ENCODE peak calls at places on chromosomes 3 and 15, in ten cellular contexts. One of them, this sample, is unnamed.

GRCh38 chr3:185549651-185550111 is 2.7 kb downstream of the LIPH start:
- DNase-seq in IMR-90: peak; percentile 48
- DNase-seq in uterus: no peak
- DNase-seq in HCT116: no peak
- DNase-seq in K562: no peak
- DNase-seq in heart left ventricle: no peak
- DNase-seq in HepG2: peak; percentile 25
- DNase-seq in esophagus squamous epithelium: no peak
- DNase-seq in right lobe of liver: no peak
- DNase-seq in stomach: no peak
- DNase-seq in this sample: no peak

GRCh38 chr3:169954142-169954756 is 12.4 kb upstream of the SEC62 start:
- DNase-seq in IMR-90: no peak
- DNase-seq in uterus: no peak
- DNase-seq in HCT116: no peak
- DNase-seq in K562: no peak
- DNase-seq in heart left ventricle: no peak
- DNase-seq in HepG2: no peak
- DNase-seq in esophagus squamous epithelium: no peak
- DNase-seq in right lobe of liver: no peak
- DNase-seq in stomach: no peak
- DNase-seq in this sample: no peak

GRCh38 chr15:43515731-43516130 is 1.7 kb upstream of the MAP1A start:
- DNase-seq in IMR-90: no peak
- DNase-seq in uterus: no peak
- DNase-seq in HCT116: no peak
- DNase-seq in K562: no peak
- DNase-seq in heart left ventricle: no peak
- DNase-seq in HepG2: no peak
- DNase-seq in esophagus squamous epithelium: no peak
- DNase-seq in right lobe of liver: no peak
- DNase-seq in stomach: no peak
- DNase-seq in this sample: no peak

GRCh38 chr3:56389213-56389830 is 78.9 kb downstream of the ERC2 start:
- DNase-seq in IMR-90: no peak
- DNase-seq in uterus: no peak
- DNase-seq in HCT116: no peak
- DNase-seq in K562: no peak
- DNase-seq in heart left ventricle: no peak
- DNase-seq in HepG2: no peak
- DNase-seq in esophagus squamous epithelium: no peak
- DNase-seq in right lobe of liver: no peak
- DNase-seq in stomach: no peak
- DNase-seq in this sample: no peak

GRCh38 chr3:141538568-141538967 is 51.7 kb downstream of the RASA2 start:
- DNase-seq in IMR-90: no peak
- DNase-seq in uterus: no peak
- DNase-seq in HCT116: no peak
- DNase-seq in K562: no peak
- DNase-seq in heart left ventricle: no peak
- DNase-seq in HepG2: no peak
- DNase-seq in esophagus squamous epithelium: no peak
- DNase-seq in right lobe of liver: no peak
- DNase-seq in stomach: no peak
- DNase-seq in this sample: no peak

GRCh38 chr3:15330031-15330596 is 2.3 kb downstream of the SH3BP5 start:
- DNase-seq in IMR-90: peak; percentile 75
- DNase-seq in uterus: peak; percentile 93
- DNase-seq in HCT116: no peak
- DNase-seq in K562: peak; percentile 38
- DNase-seq in heart left ventricle: peak; percentile 53
- DNase-seq in HepG2: no peak
- DNase-seq in esophagus squamous epithelium: no peak
- DNase-seq in right lobe of liver: no peak
- DNase-seq in stomach: no peak
- DNase-seq in this sample: peak; percentile 90

GRCh38 chr15:56165234-56165633 is 78.4 kb downstream of the RFX7 start:
- DNase-seq in IMR-90: no peak
- DNase-seq in uterus: no peak
- DNase-seq in HCT116: no peak
- DNase-seq in K562: no peak
- DNase-seq in heart left ventricle: no peak
- DNase-seq in HepG2: no peak
- DNase-seq in esophagus squamous epithelium: no peak
- DNase-seq in right lobe of liver: no peak
- DNase-seq in stomach: no peak
- DNase-seq in this sample: no peak

GRCh38 chr3:126104028-126104635 is 20.2 kb upstream of the SLC41A3 start:
- DNase-seq in IMR-90: no peak
- DNase-seq in uterus: no peak
- DNase-seq in HCT116: no peak
- DNase-seq in K562: no peak
- DNase-seq in heart left ventricle: no peak
- DNase-seq in HepG2: no peak
- DNase-seq in esophagus squamous epithelium: no peak
- DNase-seq in right lobe of liver: no peak
- DNase-seq in stomach: no peak
- DNase-seq in this sample: no peak

GRCh38 chr15:56982987-56983386 is 64.5 kb downstream of the TCF12 start:
- DNase-seq in IMR-90: no peak
- DNase-seq in uterus: no peak
- DNase-seq in HCT116: no peak
- DNase-seq in K562: no peak
- DNase-seq in heart left ventricle: no peak
- DNase-seq in HepG2: no peak
- DNase-seq in esophagus squamous epithelium: no peak
- DNase-seq in right lobe of liver: no peak
- DNase-seq in stomach: no peak
- DNase-seq in this sample: no peak

GRCh38 chr3:188947983-188948657 is 223.7 kb upstream of the TPRG1 start:
- DNase-seq in IMR-90: peak; percentile 85
- DNase-seq in uterus: peak; percentile 99
- DNase-seq in HCT116: peak; percentile 84
- DNase-seq in K562: no peak
- DNase-seq in heart left ventricle: peak; percentile 97
- DNase-seq in HepG2: no peak
- DNase-seq in esophagus squamous epithelium: peak; percentile 58
- DNase-seq in right lobe of liver: peak; percentile 98
- DNase-seq in stomach: peak; percentile 97
- DNase-seq in this sample: peak; percentile 94

GRCh38 chr3:58989173-58989572 is 60.7 kb downstream of the CFAP20DC start:
- DNase-seq in IMR-90: peak; percentile 87
- DNase-seq in uterus: no peak
- DNase-seq in HCT116: no peak
- DNase-seq in K562: no peak
- DNase-seq in heart left ventricle: no peak
- DNase-seq in HepG2: no peak
- DNase-seq in esophagus squamous epithelium: no peak
- DNase-seq in right lobe of liver: no peak
- DNase-seq in stomach: no peak
- DNase-seq in this sample: no peak

GRCh38 chr3:109018828-109019227 is 65.1 kb upstream of the GUCA1C start:
- DNase-seq in IMR-90: peak; percentile 0
- DNase-seq in uterus: no peak
- DNase-seq in HCT116: no peak
- DNase-seq in K562: no peak
- DNase-seq in heart left ventricle: no peak
- DNase-seq in HepG2: peak; percentile 5
- DNase-seq in esophagus squamous epithelium: no peak
- DNase-seq in right lobe of liver: no peak
- DNase-seq in stomach: no peak
- DNase-seq in this sample: no peak

GRCh38 chr3:137035631-137036030 is 77.8 kb downstream of the IL20RB start:
- DNase-seq in IMR-90: peak; percentile 19
- DNase-seq in uterus: no peak
- DNase-seq in HCT116: peak; percentile 16
- DNase-seq in K562: peak; percentile 17
- DNase-seq in heart left ventricle: no peak
- DNase-seq in HepG2: peak; percentile 33
- DNase-seq in esophagus squamous epithelium: no peak
- DNase-seq in right lobe of liver: no peak
- DNase-seq in stomach: no peak
- DNase-seq in this sample: no peak

GRCh38 chr3:175307642-175308041 is 448.5 kb downstream of the NAALADL2 start:
- DNase-seq in IMR-90: no peak
- DNase-seq in uterus: no peak
- DNase-seq in HCT116: no peak
- DNase-seq in K562: no peak
- DNase-seq in heart left ventricle: no peak
- DNase-seq in HepG2: no peak
- DNase-seq in esophagus squamous epithelium: no peak
- DNase-seq in right lobe of liver: no peak
- DNase-seq in stomach: no peak
- DNase-seq in this sample: no peak

GRCh38 chr3:144523396-144523795 is 551.8 kb downstream of the DIPK2A start:
- DNase-seq in IMR-90: no peak
- DNase-seq in uterus: no peak
- DNase-seq in HCT116: no peak
- DNase-seq in K562: no peak
- DNase-seq in heart left ventricle: no peak
- DNase-seq in HepG2: no peak
- DNase-seq in esophagus squamous epithelium: no peak
- DNase-seq in right lobe of liver: no peak
- DNase-seq in stomach: no peak
- DNase-seq in this sample: no peak

GRCh38 chr15:52056001-52056400 is 37.0 kb downstream of the MAPK6 start:
- DNase-seq in IMR-90: no peak
- DNase-seq in uterus: no peak
- DNase-seq in HCT116: no peak
- DNase-seq in K562: no peak
- DNase-seq in heart left ventricle: no peak
- DNase-seq in HepG2: no peak
- DNase-seq in esophagus squamous epithelium: no peak
- DNase-seq in right lobe of liver: no peak
- DNase-seq in stomach: no peak
- DNase-seq in this sample: no peak

GRCh38 chr15:52056496-52056895 is 37.5 kb downstream of the MAPK6 start:
- DNase-seq in IMR-90: no peak
- DNase-seq in uterus: no peak
- DNase-seq in HCT116: no peak
- DNase-seq in K562: no peak
- DNase-seq in heart left ventricle: no peak
- DNase-seq in HepG2: no peak
- DNase-seq in esophagus squamous epithelium: no peak
- DNase-seq in right lobe of liver: no peak
- DNase-seq in stomach: no peak
- DNase-seq in this sample: no peak

GRCh38 chr15:52060511-52060910 is 41.5 kb downstream of the MAPK6 start:
- DNase-seq in IMR-90: no peak
- DNase-seq in uterus: no peak
- DNase-seq in HCT116: no peak
- DNase-seq in K562: no peak
- DNase-seq in heart left ventricle: no peak
- DNase-seq in HepG2: no peak
- DNase-seq in esophagus squamous epithelium: no peak
- DNase-seq in right lobe of liver: no peak
- DNase-seq in stomach: no peak
- DNase-seq in this sample: no peak
- H3K36me3 ChIP-seq in IMR-90: peaks cover 39% of the 10 kb centered on the region
- H3K36me3 ChIP-seq in uterus: no peaks in the 10 kb centered on the region
- H3K36me3 ChIP-seq in HCT116: peaks cover 17% of the 10 kb centered on the region
- H3K36me3 ChIP-seq in K562: peaks cover 95% of the 10 kb centered on the region
- H3K36me3 ChIP-seq in heart left ventricle: peaks cover 60% of the 10 kb centered on the region
- H3K36me3 ChIP-seq in HepG2: peaks cover 27% of the 10 kb centered on the region
- H3K36me3 ChIP-seq in esophagus squamous epithelium: no peaks in the 10 kb centered on the region
- H3K36me3 ChIP-seq in right lobe of liver: peaks cover 31% of the 10 kb centered on the region
- H3K36me3 ChIP-seq in stomach: peaks cover 95% of the 10 kb centered on the region
- H3K36me3 ChIP-seq in this sample: no peaks in the 10 kb centered on the region

GRCh38 chr15:65132841-65133549 is 613 bp downstream of the PDCD7 start:
- DNase-seq in IMR-90: peak; percentile 47
- DNase-seq in uterus: no peak
- DNase-seq in HCT116: no peak
- DNase-seq in K562: peak; percentile 68
- DNase-seq in heart left ventricle: peak; percentile 38
- DNase-seq in HepG2: peak; percentile 12
- DNase-seq in esophagus squamous epithelium: no peak
- DNase-seq in right lobe of liver: peak; percentile 58
- DNase-seq in stomach: peak; percentile 45
- DNase-seq in this sample: no peak

GRCh38 chr15:65130941-65131340 is 2.7 kb downstream of the PDCD7 start:
- DNase-seq in IMR-90: no peak
- DNase-seq in uterus: no peak
- DNase-seq in HCT116: no peak
- DNase-seq in K562: no peak
- DNase-seq in heart left ventricle: no peak
- DNase-seq in HepG2: no peak
- DNase-seq in esophagus squamous epithelium: no peak
- DNase-seq in right lobe of liver: no peak
- DNase-seq in stomach: no peak
- DNase-seq in this sample: no peak

GRCh38 chr15:65133550-65134200 is at the start of gene PDCD7:
- DNase-seq in IMR-90: peak; percentile 92
- DNase-seq in uterus: peak; percentile 87
- DNase-seq in HCT116: peak; percentile 88
- DNase-seq in K562: peak; percentile 88
- DNase-seq in heart left ventricle: peak; percentile 91
- DNase-seq in HepG2: peak; percentile 90
- DNase-seq in esophagus squamous epithelium: peak; percentile 37
- DNase-seq in right lobe of liver: peak; percentile 88
- DNase-seq in stomach: peak; percentile 88
- DNase-seq in this sample: peak; percentile 78
- TF ChIP-seq POLR2A in IMR-90: peak; percentile 71
- TF ChIP-seq POLR2A in uterus: peak; percentile 16
- TF ChIP-seq POLR2A in HCT116: peak; percentile 96
- TF ChIP-seq POLR2A in K562: peak; percentile 92
- TF ChIP-seq POLR2A in heart left ventricle: peak; percentile 69
- TF ChIP-seq POLR2A in HepG2: peak; percentile 97
- TF ChIP-seq POLR2A in esophagus squamous epithelium: peak; percentile 72
- TF ChIP-seq POLR2A in right lobe of liver: peak; percentile 64
- TF ChIP-seq POLR2A in stomach: peak; percentile 62
- TF ChIP-seq POLR2A in this sample: peak; percentile 66

GRCh38 chr3:28335246-28335645 is 13.3 kb upstream of the ZCWPW2 start:
- DNase-seq in IMR-90: no peak
- DNase-seq in uterus: no peak
- DNase-seq in HCT116: no peak
- DNase-seq in K562: no peak
- DNase-seq in heart left ventricle: no peak
- DNase-seq in HepG2: no peak
- DNase-seq in esophagus squamous epithelium: no peak
- DNase-seq in right lobe of liver: no peak
- DNase-seq in stomach: no peak
- DNase-seq in this sample: no peak
- H3K36me3 ChIP-seq in IMR-90: peaks cover 15% of the 10 kb centered on the region
- H3K36me3 ChIP-seq in uterus: no peaks in the 10 kb centered on the region
- H3K36me3 ChIP-seq in HCT116: peaks cover 25% of the 10 kb centered on the region
- H3K36me3 ChIP-seq in K562: peaks cover 65% of the 10 kb centered on the region
- H3K36me3 ChIP-seq in heart left ventricle: peaks cover 36% of the 10 kb centered on the region
- H3K36me3 ChIP-seq in HepG2: peaks cover 6% of the 10 kb centered on the region
- H3K36me3 ChIP-seq in esophagus squamous epithelium: peaks cover 4% of the 10 kb centered on the region
- H3K36me3 ChIP-seq in right lobe of liver: peaks cover 10% of the 10 kb centered on the region
- H3K36me3 ChIP-seq in stomach: peaks cover 64% of the 10 kb centered on the region
- H3K36me3 ChIP-seq in this sample: no peaks in the 10 kb centered on the region

GRCh38 chr15:91031796-91032195 is 9.4 kb upstream of the VPS33B start:
- DNase-seq in IMR-90: no peak
- DNase-seq in uterus: no peak
- DNase-seq in HCT116: no peak
- DNase-seq in K562: no peak
- DNase-seq in heart left ventricle: no peak
- DNase-seq in HepG2: no peak
- DNase-seq in esophagus squamous epithelium: no peak
- DNase-seq in right lobe of liver: no peak
- DNase-seq in stomach: no peak
- DNase-seq in this sample: no peak

GRCh38 chr15:91027677-91028076 is 5.3 kb upstream of the VPS33B start:
- DNase-seq in IMR-90: no peak
- DNase-seq in uterus: no peak
- DNase-seq in HCT116: no peak
- DNase-seq in K562: no peak
- DNase-seq in heart left ventricle: no peak
- DNase-seq in HepG2: no peak
- DNase-seq in esophagus squamous epithelium: no peak
- DNase-seq in right lobe of liver: no peak
- DNase-seq in stomach: no peak
- DNase-seq in this sample: no peak

GRCh38 chr15:91032919-91033803 is 10.8 kb upstream of the VPS33B start:
- DNase-seq in IMR-90: no peak
- DNase-seq in uterus: no peak
- DNase-seq in HCT116: peak; percentile 83
- DNase-seq in K562: peak; percentile 77
- DNase-seq in heart left ventricle: peak; percentile 48
- DNase-seq in HepG2: peak; percentile 75
- DNase-seq in esophagus squamous epithelium: no peak
- DNase-seq in right lobe of liver: peak; percentile 88
- DNase-seq in stomach: peak; percentile 93
- DNase-seq in this sample: no peak
- TF ChIP-seq POLR2A in IMR-90: no peak
- TF ChIP-seq POLR2A in uterus: no peak
- TF ChIP-seq POLR2A in HCT116: no peak
- TF ChIP-seq POLR2A in K562: no peak
- TF ChIP-seq POLR2A in heart left ventricle: no peak
- TF ChIP-seq POLR2A in HepG2: no peak
- TF ChIP-seq POLR2A in esophagus squamous epithelium: no peak
- TF ChIP-seq POLR2A in right lobe of liver: no peak
- TF ChIP-seq POLR2A in stomach: no peak
- TF ChIP-seq POLR2A in this sample: no peak